ENCODE peak calls at places on chromosome 11, in six cellular contexts. One of them, this sample, is unnamed.

GRCh38 chr11:46541593-46542371 is 52.0 kb downstream of the AMBRA1 start:
- DNase-seq in H9: no peak
- DNase-seq in mesenchymal stem cell: no peak
- DNase-seq in neuronal stem cell: no peak
- DNase-seq in IMR-90: no peak
- DNase-seq in H1: no peak
- DNase-seq in this sample: no peak

GRCh38 chr11:62142921-62143320 is 19.1 kb downstream of the INCENP start:
- DNase-seq in mesenchymal stem cell: no peak
- DNase-seq in neuronal stem cell: no peak
- DNase-seq in H9: no peak
- DNase-seq in IMR-90: no peak
- DNase-seq in H1: no peak
- DNase-seq in this sample: no peak

GRCh38 chr11:48013269-48013901 is 33.0 kb downstream of the PTPRJ start:
- DNase-seq in H1: no peak
- DNase-seq in mesenchymal stem cell: peak; percentile 62
- DNase-seq in H9: no peak
- DNase-seq in neuronal stem cell: no peak
- DNase-seq in IMR-90: peak; percentile 65
- DNase-seq in this sample: no peak

GRCh38 chr11:71215372-71215965 is 36.9 kb downstream of the SHANK2 start:
- DNase-seq in mesenchymal stem cell: no peak
- DNase-seq in neuronal stem cell: no peak
- DNase-seq in H1: no peak
- DNase-seq in IMR-90: no peak
- DNase-seq in H9: no peak
- DNase-seq in this sample: no peak

GRCh38 chr11:44733877-44734276 is 7.1 kb downstream of the TSPAN18 start:
- DNase-seq in H9: peak; percentile 60
- DNase-seq in IMR-90: no peak
- DNase-seq in H1: no peak
- DNase-seq in neuronal stem cell: no peak
- DNase-seq in mesenchymal stem cell: no peak
- DNase-seq in this sample: no peak

GRCh38 chr11:120432056-120433018 is 79.2 kb upstream of the GRIK4 start:
- DNase-seq in H1: no peak
- DNase-seq in IMR-90: peak; percentile 100
- DNase-seq in neuronal stem cell: no peak
- DNase-seq in mesenchymal stem cell: peak; percentile 99
- DNase-seq in H9: no peak
- DNase-seq in this sample: peak; percentile 2

GRCh38 chr11:76769071-76769560 is 14.0 kb upstream of the TSKU start:
- DNase-seq in H1: no peak
- DNase-seq in neuronal stem cell: no peak
- DNase-seq in H9: no peak
- DNase-seq in mesenchymal stem cell: peak; percentile 81
- DNase-seq in IMR-90: peak; percentile 61
- DNase-seq in this sample: no peak

GRCh38 chr11:5277807-5278206 is 8.1 kb upstream of the HBE1 start:
- DNase-seq in IMR-90: no peak
- DNase-seq in mesenchymal stem cell: no peak
- DNase-seq in H1: no peak
- DNase-seq in H9: no peak
- DNase-seq in neuronal stem cell: no peak
- DNase-seq in this sample: no peak

GRCh38 chr11:72088076-72088806 is 7.6 kb downstream of the LRRC51 start:
- DNase-seq in neuronal stem cell: no peak
- DNase-seq in mesenchymal stem cell: peak; percentile 34
- DNase-seq in H9: no peak
- DNase-seq in H1: no peak
- DNase-seq in IMR-90: no peak
- DNase-seq in this sample: no peak

GRCh38 chr11:75245356-75246005 is 4.9 kb downstream of the TPBGL start:
- DNase-seq in H9: peak; percentile 59
- DNase-seq in IMR-90: no peak
- DNase-seq in mesenchymal stem cell: no peak
- DNase-seq in H1: no peak
- DNase-seq in neuronal stem cell: no peak
- DNase-seq in this sample: peak; percentile 21

GRCh38 chr11:72574046-72574445 is 100.2 kb downstream of the PDE2A start:
- DNase-seq in H1: no peak
- DNase-seq in neuronal stem cell: no peak
- DNase-seq in H9: no peak
- DNase-seq in mesenchymal stem cell: no peak
- DNase-seq in IMR-90: no peak
- DNase-seq in this sample: no peak

GRCh38 chr11:35661539-35661938 is 1.0 kb upstream of the TRIM44 start:
- DNase-seq in IMR-90: no peak
- DNase-seq in H9: no peak
- DNase-seq in H1: no peak
- DNase-seq in mesenchymal stem cell: no peak
- DNase-seq in neuronal stem cell: no peak
- DNase-seq in this sample: no peak

GRCh38 chr11:74641289-74641688 is 48.9 kb downstream of the POLD3 start:
- DNase-seq in H1: no peak
- DNase-seq in mesenchymal stem cell: no peak
- DNase-seq in H9: no peak
- DNase-seq in neuronal stem cell: peak; percentile 2
- DNase-seq in IMR-90: no peak
- DNase-seq in this sample: no peak

GRCh38 chr11:57402188-57403066 is 12.0 kb upstream of the PRG2 start:
- DNase-seq in H1: no peak
- DNase-seq in H9: no peak
- DNase-seq in mesenchymal stem cell: no peak
- DNase-seq in IMR-90: no peak
- DNase-seq in neuronal stem cell: no peak
- DNase-seq in this sample: peak; percentile 96

GRCh38 chr11:115201121-115201792 is 303.0 kb downstream of the CADM1 start:
- DNase-seq in H9: no peak
- DNase-seq in IMR-90: peak; percentile 89
- DNase-seq in H1: no peak
- DNase-seq in mesenchymal stem cell: peak; percentile 56
- DNase-seq in neuronal stem cell: no peak
- DNase-seq in this sample: no peak

GRCh38 chr11:23976776-23977380 is 520.0 kb upstream of the LUZP2 start:
- DNase-seq in H9: no peak
- DNase-seq in IMR-90: peak; percentile 70
- DNase-seq in neuronal stem cell: no peak
- DNase-seq in mesenchymal stem cell: peak; percentile 66
- DNase-seq in H1: no peak
- DNase-seq in this sample: no peak

GRCh38 chr11:33375688-33376311 is 118.6 kb downstream of the HIPK3 start:
- DNase-seq in IMR-90: peak; percentile 28
- DNase-seq in H1: peak; percentile 72
- DNase-seq in H9: peak; percentile 41
- DNase-seq in neuronal stem cell: peak; percentile 37
- DNase-seq in mesenchymal stem cell: peak; percentile 26
- DNase-seq in this sample: no peak

GRCh38 chr11:47495856-47496217 is 46.9 kb upstream of the RAPSN start:
- DNase-seq in H1: no peak
- DNase-seq in H9: no peak
- DNase-seq in neuronal stem cell: no peak
- DNase-seq in mesenchymal stem cell: no peak
- DNase-seq in IMR-90: no peak
- DNase-seq in this sample: no peak

GRCh38 chr11:20457001-20457768 is 69.7 kb downstream of the PRMT3 start:
- DNase-seq in H9: no peak
- DNase-seq in IMR-90: no peak
- DNase-seq in neuronal stem cell: no peak
- DNase-seq in mesenchymal stem cell: no peak
- DNase-seq in H1: no peak
- DNase-seq in this sample: no peak

GRCh38 chr11:106644824-106645223 is 373.5 kb downstream of the GUCY1A2 start:
- DNase-seq in H9: no peak
- DNase-seq in mesenchymal stem cell: peak; percentile 48
- DNase-seq in IMR-90: peak; percentile 60
- DNase-seq in neuronal stem cell: no peak
- DNase-seq in H1: no peak
- DNase-seq in this sample: no peak

GRCh38 chr11:31803813-31804438 is 7.2 kb downstream of the PAX6 start:
- DNase-seq in mesenchymal stem cell: no peak
- DNase-seq in neuronal stem cell: no peak
- DNase-seq in IMR-90: no peak
- DNase-seq in H1: no peak
- DNase-seq in H9: peak; percentile 30
- DNase-seq in this sample: no peak

GRCh38 chr11:33970984-33971466 is 79.1 kb upstream of the LMO2 start:
- DNase-seq in H9: peak; percentile 51
- DNase-seq in mesenchymal stem cell: peak; percentile 61
- DNase-seq in H1: peak; percentile 53
- DNase-seq in IMR-90: peak; percentile 50
- DNase-seq in neuronal stem cell: peak; percentile 47
- DNase-seq in this sample: peak; percentile 24

GRCh38 chr11:1001682-1002081 is 34.8 kb downstream of the MUC6 start:
- DNase-seq in H1: no peak
- DNase-seq in H9: no peak
- DNase-seq in neuronal stem cell: no peak
- DNase-seq in IMR-90: no peak
- DNase-seq in mesenchymal stem cell: no peak
- DNase-seq in this sample: peak; percentile 75

GRCh38 chr11:10197091-10197490 is 96.9 kb downstream of the SBF2 start:
- DNase-seq in mesenchymal stem cell: no peak
- DNase-seq in IMR-90: peak; percentile 28
- DNase-seq in neuronal stem cell: no peak
- DNase-seq in H1: no peak
- DNase-seq in H9: no peak
- DNase-seq in this sample: no peak

GRCh38 chr11:45859661-45860140 is 12.4 kb downstream of the CRY2 start:
- DNase-seq in neuronal stem cell: no peak
- DNase-seq in IMR-90: peak; percentile 99
- DNase-seq in mesenchymal stem cell: peak; percentile 98
- DNase-seq in H1: no peak
- DNase-seq in H9: peak; percentile 68
- DNase-seq in this sample: peak; percentile 37

GRCh38 chr11:70467196-70468085 is 69.1 kb downstream of the CTTN start:
- DNase-seq in mesenchymal stem cell: peak; percentile 49
- DNase-seq in neuronal stem cell: peak; percentile 56
- DNase-seq in IMR-90: peak; percentile 39
- DNase-seq in H9: no peak
- DNase-seq in H1: peak; percentile 91
- DNase-seq in this sample: peak; percentile 47

GRCh38 chr11:119099707-119100106 is 1.9 kb downstream of the DPAGT1 start:
- DNase-seq in H9: no peak
- DNase-seq in H1: no peak
- DNase-seq in neuronal stem cell: no peak
- DNase-seq in IMR-90: no peak
- DNase-seq in mesenchymal stem cell: no peak
- DNase-seq in this sample: no peak
- H3K14ac ChIP-seq in H9: no peak overlapping the region
- H3K14ac ChIP-seq in H1: no peak overlapping the region
- H3K14ac ChIP-seq in neuronal stem cell: no peak overlapping the region
- H3K14ac ChIP-seq in IMR-90: no peak overlapping the region
- H3K14ac ChIP-seq in mesenchymal stem cell: no peak overlapping the region
- H3K14ac ChIP-seq in this sample: no peak overlapping the region

DNA sequence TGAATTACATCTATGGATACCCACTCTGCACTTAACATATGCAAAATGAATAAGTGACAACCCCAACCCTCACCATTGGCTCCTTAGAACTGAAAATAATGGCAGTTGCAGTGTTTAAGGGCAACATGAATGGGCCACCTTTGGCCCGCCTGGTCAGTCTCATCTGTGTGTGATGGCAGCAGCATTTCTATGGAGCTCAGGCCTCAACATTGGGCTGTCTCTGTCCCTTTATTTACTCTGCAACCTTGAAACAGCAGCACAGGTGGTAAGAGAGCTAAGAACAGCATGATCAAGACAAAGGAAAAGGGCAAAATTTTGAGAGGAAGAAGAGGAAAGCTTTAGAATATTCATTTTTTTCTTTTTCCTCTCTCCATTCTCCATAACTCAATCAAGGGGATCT is 38.3 kb upstream of the TMEM135 start:
- DNase-seq in IMR-90: no peak
- DNase-seq in H1: no peak
- DNase-seq in H9: no peak
- DNase-seq in neuronal stem cell: no peak
- DNase-seq in mesenchymal stem cell: no peak
- DNase-seq in this sample: no peak
- H2BK120ac ChIP-seq in IMR-90: no peak overlapping the region
- H2BK120ac ChIP-seq in H1: no peak overlapping the region
- H2BK120ac ChIP-seq in H9: no peak overlapping the region
- H2BK120ac ChIP-seq in neuronal stem cell: no peak overlapping the region
- H2BK120ac ChIP-seq in mesenchymal stem cell: no peak overlapping the region
- H2BK120ac ChIP-seq in this sample: peak overlapping the region; percentile 96

GRCh38 chr11:132973686-132974085 is 558.6 kb downstream of the OPCML start:
- DNase-seq in H9: no peak
- DNase-seq in neuronal stem cell: no peak
- DNase-seq in mesenchymal stem cell: no peak
- DNase-seq in IMR-90: no peak
- DNase-seq in H1: no peak
- DNase-seq in this sample: no peak
- H3K14ac ChIP-seq in H9: no peak overlapping the region
- H3K14ac ChIP-seq in neuronal stem cell: no peak overlapping the region
- H3K14ac ChIP-seq in mesenchymal stem cell: no peak overlapping the region
- H3K14ac ChIP-seq in IMR-90: no peak overlapping the region
- H3K14ac ChIP-seq in H1: no peak overlapping the region
- H3K14ac ChIP-seq in this sample: no peak overlapping the region

GRCh38 chr11:117816846-117817212 is 7.7 kb downstream of the FXYD2 start:
- DNase-seq in neuronal stem cell: no peak
- DNase-seq in H1: no peak
- DNase-seq in H9: no peak
- DNase-seq in IMR-90: no peak
- DNase-seq in mesenchymal stem cell: no peak
- DNase-seq in this sample: no peak
- H2BK120ac ChIP-seq in neuronal stem cell: peak overlapping the region; percentile 27
- H2BK120ac ChIP-seq in H1: no peak overlapping the region
- H2BK120ac ChIP-seq in H9: no peak overlapping the region
- H2BK120ac ChIP-seq in IMR-90: no peak overlapping the region
- H2BK120ac ChIP-seq in mesenchymal stem cell: peak overlapping the region; percentile 12
- H2BK120ac ChIP-seq in this sample: no peak overlapping the region

This sample was measured in trophoblast cell.